ENCODE peak calls at places on chromosome 16, in nine cellular contexts. Q is MM.1S, O is SK-N-SH, T is H1, U is endothelial cell of umbilical vein, V is hepatocyte, A is fibroblast of lung, E is HCT116, M is GM23338. X is an unnamed sample. For H3K79me2, the result is how much of the 10 kb centered on the place peaks cover.

GRCh38 chr16:745739-746138 is 4.9 kb upstream of the CIAO3 start:
- DNase-seq in Q (peak), O (peak), T (no peak), U (no peak), V (peak), A (no peak), E (no peak), M (peak), X (peak)

GRCh38 chr16:79437764-79438728 is 162.5 kb downstream of the MAF start:
- DNase-seq in Q (no peak), O (peak), T (no peak), U (no peak), V (peak), A (peak), E (no peak), M (peak), X (no peak)

GRCh38 chr16:65754799-65755691 is 611.4 kb upstream of the CDH5 start:
- DNase-seq in Q (no peak), O (peak), T (no peak), U (no peak), V (peak), A (peak), E (no peak), M (no peak), X (no peak)

GRCh38 chr16:854808-855410 is 54.4 kb upstream of the GNG13 start:
- DNase-seq in Q (no peak), O (no peak), T (no peak), U (no peak), V (no peak), A (no peak), E (no peak), M (no peak), X (no peak)

GRCh38 chr16:57000271-57001025 is 11.1 kb downstream of the NLRC5 start:
- DNase-seq in Q (no peak), O (no peak), T (no peak), U (peak), V (no peak), A (peak), E (peak), M (no peak), X (no peak)

GRCh38 chr16:3038256-3038655 is 1.5 kb upstream of the BICDL2 start:
- DNase-seq in Q (no peak), O (peak), T (no peak), U (no peak), V (peak), A (no peak), E (no peak), M (peak), X (no peak)

GRCh38 chr16:54194008-54194731 is 92.4 kb downstream of the IRX3 start:
- DNase-seq in Q (no peak), O (no peak), T (no peak), U (no peak), V (no peak), A (peak), E (no peak), M (peak), X (no peak)

GRCh38 chr16:47667956-47668355 is 206.8 kb downstream of the PHKB start:
- DNase-seq in Q (no peak), O (no peak), T (no peak), U (no peak), V (no peak), A (peak), E (no peak), M (no peak), X (no peak)

GRCh38 chr16:72894291-72895151 is 153.4 kb downstream of the ZFHX3 start:
- DNase-seq in Q (no peak), O (no peak), T (no peak), U (peak), V (no peak), A (peak), E (no peak), M (no peak), X (no peak)

GRCh38 chr16:15643453-15644305 is 725 bp upstream of the MARF1 start:
- DNase-seq in Q (peak), O (peak), T (no peak), U (peak), V (peak), A (peak), E (peak), M (peak), X (peak)

GRCh38 chr16:4533490-4533889 is 5.1 kb downstream of the CDIP1 start:
- DNase-seq in Q (no peak), O (no peak), T (no peak), U (no peak), V (no peak), A (no peak), E (no peak), M (no peak), X (no peak)

GRCh38 chr16:4532238-4532637 is 6.3 kb downstream of the CDIP1 start:
- DNase-seq in Q (no peak), O (no peak), T (no peak), U (no peak), V (no peak), A (no peak), E (no peak), M (no peak), X (no peak)

GRCh38 chr16:4534151-4534790 is 4.3 kb downstream of the CDIP1 start:
- DNase-seq in Q (no peak), O (no peak), T (no peak), U (peak), V (no peak), A (no peak), E (no peak), M (no peak), X (no peak)

GRCh38 chr16:4529085-4530060 is 9.2 kb downstream of the CDIP1 start:
- DNase-seq in Q (peak), O (no peak), T (peak), U (peak), V (peak), A (peak), E (no peak), M (peak), X (peak)

DNA sequence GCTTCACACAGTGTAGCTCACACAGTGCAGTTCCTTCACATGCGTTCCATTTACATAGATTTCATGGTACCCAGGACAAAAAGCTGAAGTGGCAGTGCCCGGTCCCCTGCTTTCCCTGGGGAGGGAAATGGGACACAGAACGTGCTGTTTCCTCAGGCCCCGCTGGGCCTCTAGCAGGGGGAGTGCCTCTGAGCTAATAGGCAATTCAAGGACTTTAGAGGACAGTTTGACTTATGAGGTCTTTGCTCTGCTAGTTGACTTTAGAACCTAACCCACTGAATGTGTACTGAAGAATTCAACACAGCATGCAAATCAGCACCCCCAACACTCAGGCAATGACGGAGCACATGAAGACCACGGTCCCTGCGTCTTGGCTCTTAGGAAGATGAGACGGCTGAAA is 6.8 kb downstream of the CDIP1 start:
- DNase-seq in Q (no peak), O (no peak), T (no peak), U (no peak), V (no peak), A (no peak), E (no peak), M (no peak), X (no peak)
- H3K79me2 ChIP-seq in Q (half or more), O (under half), T (half or more), U (under half), V (half or more), A (under half), E (under half), M (half or more), X (under half)

DNA sequence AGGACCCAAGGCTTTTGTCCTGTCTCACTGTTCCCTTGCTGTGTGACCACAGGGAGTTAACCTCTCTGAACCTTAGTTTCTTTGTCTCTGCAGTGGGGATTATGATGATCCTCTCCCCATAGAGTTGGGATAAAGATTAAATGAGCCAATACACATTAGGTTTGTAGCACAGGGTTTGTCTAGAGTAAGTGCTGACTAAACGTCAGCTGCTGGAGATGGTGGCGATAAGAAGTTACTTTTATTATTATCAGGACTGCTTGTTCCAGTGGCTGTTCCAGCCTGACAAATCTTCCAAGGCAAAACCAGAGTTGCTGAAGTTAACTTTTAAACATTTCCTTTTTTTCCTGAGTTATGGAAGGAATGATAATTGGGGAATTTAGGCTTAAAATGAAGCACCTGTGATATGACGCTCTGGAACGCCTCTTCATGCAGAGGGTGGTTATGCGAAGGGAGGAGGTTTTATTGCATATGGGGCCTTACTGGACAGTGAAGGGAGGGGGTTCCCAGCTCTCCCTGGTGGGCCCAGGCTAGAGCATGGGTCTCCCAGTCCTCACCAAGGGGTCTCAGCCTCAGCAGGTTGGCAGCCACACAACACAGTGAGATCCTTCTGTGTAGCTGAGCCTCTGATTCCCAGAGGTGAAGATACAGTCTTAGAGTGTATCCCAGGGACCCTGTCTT is 35.8 kb downstream of the PLCG2 start:
- DNase-seq in Q (no peak), O (no peak), T (no peak), U (no peak), V (no peak), A (no peak), E (no peak), M (no peak), X (no peak)
- H3K79me2 ChIP-seq in Q (under half), O (under half), T (under half), U (under half), V (under half), A (under half), E (under half), M (under half), X (half or more)

GRCh38 chr16:70796301-70796700 is 4.7 kb downstream of the VAC14 start:
- DNase-seq in Q (no peak), O (no peak), T (no peak), U (no peak), V (no peak), A (no peak), E (no peak), M (no peak), X (no peak)

GRCh38 chr16:70789927-70790447 is 11.0 kb downstream of the VAC14 start:
- DNase-seq in Q (no peak), O (no peak), T (no peak), U (no peak), V (no peak), A (no peak), E (no peak), M (no peak), X (no peak)

GRCh38 chr16:70790815-70791214 is 10.1 kb downstream of the VAC14 start:
- DNase-seq in Q (no peak), O (no peak), T (no peak), U (no peak), V (no peak), A (no peak), E (no peak), M (no peak), X (no peak)

GRCh38 chr16:70795513-70795912 is 5.4 kb downstream of the VAC14 start:
- DNase-seq in Q (no peak), O (no peak), T (no peak), U (no peak), V (no peak), A (no peak), E (no peak), M (no peak), X (no peak)

DNA sequence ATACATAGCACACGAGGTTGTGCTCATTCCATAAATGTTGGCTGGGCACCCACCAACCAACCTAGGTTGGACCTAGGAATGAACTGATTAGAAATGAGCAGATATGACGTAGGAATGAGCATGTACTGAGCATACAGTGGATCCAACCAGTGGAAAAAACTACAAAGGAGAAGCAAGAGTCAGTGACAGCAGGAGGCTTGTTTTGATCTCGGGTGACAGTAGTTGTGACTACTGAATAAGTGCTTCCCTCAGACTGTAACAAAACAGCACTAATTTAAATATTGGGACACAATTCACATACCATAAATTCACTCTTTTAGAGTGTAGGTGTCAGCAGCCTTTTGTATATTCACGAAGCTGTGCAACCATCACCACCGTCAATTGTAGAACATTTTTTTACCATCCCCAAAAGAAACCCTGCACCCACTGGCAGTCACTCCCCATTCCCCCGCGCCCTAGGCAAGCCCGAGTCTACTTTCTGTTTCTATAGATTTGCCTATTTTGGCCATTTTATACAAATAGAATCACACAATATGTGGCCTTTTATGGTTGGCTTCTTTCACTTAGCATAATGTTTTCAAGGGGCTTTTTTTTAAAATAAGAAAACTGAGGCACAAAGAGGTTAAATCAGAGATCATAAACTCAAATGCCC is 7.0 kb downstream of the VAC14 start:
- DNase-seq in Q (peak), O (no peak), T (no peak), U (no peak), V (no peak), A (no peak), E (no peak), M (no peak), X (no peak)
- H3K79me2 ChIP-seq in Q (half or more), O (half or more), T (half or more), U (half or more), V (half or more), A (under half), E (half or more), M (half or more), X (half or more)

GRCh38 chr16:28063047-28063521 is 430 bp downstream of the GSG1L start:
- DNase-seq in Q (no peak), O (peak), T (no peak), U (no peak), V (peak), A (peak), E (no peak), M (peak), X (no peak)

GRCh38 chr16:28062261-28063046 is 1.1 kb downstream of the GSG1L start:
- DNase-seq in Q (no peak), O (peak), T (no peak), U (no peak), V (no peak), A (no peak), E (no peak), M (no peak), X (no peak)

GRCh38 chr16:28063611-28064061 is at the start of gene GSG1L:
- DNase-seq in Q (no peak), O (peak), T (no peak), U (no peak), V (peak), A (no peak), E (no peak), M (no peak), X (no peak)

GRCh38 chr16:28059841-28060240 is 3.7 kb downstream of the GSG1L start:
- DNase-seq in Q (no peak), O (no peak), T (no peak), U (no peak), V (no peak), A (no peak), E (no peak), M (no peak), X (no peak)

GRCh38 chr16:28061702-28062101 is 1.8 kb downstream of the GSG1L start:
- DNase-seq in Q (no peak), O (no peak), T (no peak), U (no peak), V (no peak), A (no peak), E (no peak), M (no peak), X (no peak)
- H3K79me2 ChIP-seq in Q (under half), O (under half), T (under half), U (under half), V (under half), A (under half), E (under half), M (under half), X (under half)